ENCODE peak calls at places on chromosome 7, in ten cellular contexts. Y is esophagus squamous epithelium; R is B cell; D is pancreas; A is endothelial cell; M is astrocyte; T is RWPE1; K is colonic mucosa; G is CD4-positive, alpha-beta T cell; E is glutamatergic neuron. J is an unnamed sample.

GRCh38 chr7:116159711-116160110 is 50.6 kb upstream of the TES start:
- DNase-seq in Y (no peak), R (no peak), D (no peak), A (no peak), M (no peak), T (no peak), K (no peak), G (no peak), E (no peak), J (no peak)

GRCh38 chr7:17598846-17599245 is 300.4 kb downstream of the AHR start:
- DNase-seq in Y (no peak), R (no peak), D (no peak), A (no peak), M (peak; percentile 20), T (peak; percentile 75), K (no peak), G (no peak), E (no peak), J (peak; percentile 54)

GRCh38 chr7:151115121-151115835 is 29.0 kb downstream of the AGAP3 start:
- DNase-seq in Y (no peak), R (peak; percentile 29), D (no peak), A (peak; percentile 42), M (no peak), T (no peak), K (no peak), G (no peak), E (peak; percentile 51), J (peak; percentile 15)

GRCh38 chr7:105402221-105403095 is 13.7 kb upstream of the SRPK2 start:
- DNase-seq in Y (no peak), R (no peak), D (no peak), A (no peak), M (peak; percentile 32), T (no peak), K (no peak), G (no peak), E (no peak), J (no peak)

GRCh38 chr7:86123476-86123875 is 520.2 kb upstream of the GRM3 start:
- DNase-seq in Y (no peak), R (no peak), D (no peak), A (no peak), M (no peak), T (no peak), K (no peak), G (no peak), E (no peak), J (no peak)

GRCh38 chr7:79281406-79281805 is 172.1 kb downstream of the MAGI2 start:
- DNase-seq in Y (no peak), R (no peak), D (no peak), A (no peak), M (no peak), T (no peak), K (no peak), G (no peak), E (no peak), J (no peak)

GRCh38 chr7:47610506-47611044 is 28.7 kb upstream of the TNS3 start:
- DNase-seq in Y (no peak), R (no peak), D (no peak), A (no peak), M (peak; percentile 56), T (no peak), K (no peak), G (no peak), E (no peak), J (peak; percentile 59)

GRCh38 chr7:80294321-80294720 is 159.7 kb downstream of the GNAI1 start:
- DNase-seq in Y (no peak), R (no peak), D (no peak), A (no peak), M (peak; percentile 59), T (no peak), K (no peak), G (no peak), E (no peak), J (no peak)

GRCh38 chr7:5197811-5198210 is 7.8 kb downstream of the WIPI2 start:
- DNase-seq in Y (no peak), R (no peak), D (no peak), A (no peak), M (no peak), T (no peak), K (no peak), G (no peak), E (no peak), J (no peak)

GRCh38 chr7:5198741-5199140 is 8.7 kb downstream of the WIPI2 start:
- DNase-seq in Y (no peak), R (no peak), D (no peak), A (no peak), M (no peak), T (no peak), K (no peak), G (no peak), E (no peak), J (no peak)

GRCh38 chr7:5203138-5203537 is 13.1 kb downstream of the WIPI2 start:
- DNase-seq in Y (no peak), R (no peak), D (no peak), A (no peak), M (no peak), T (no peak), K (no peak), G (no peak), E (no peak), J (no peak)

GRCh38 chr7:5204546-5204945 is 14.5 kb downstream of the WIPI2 start:
- DNase-seq in Y (no peak), R (no peak), D (no peak), A (no peak), M (no peak), T (no peak), K (no peak), G (no peak), E (no peak), J (no peak)

DNA sequence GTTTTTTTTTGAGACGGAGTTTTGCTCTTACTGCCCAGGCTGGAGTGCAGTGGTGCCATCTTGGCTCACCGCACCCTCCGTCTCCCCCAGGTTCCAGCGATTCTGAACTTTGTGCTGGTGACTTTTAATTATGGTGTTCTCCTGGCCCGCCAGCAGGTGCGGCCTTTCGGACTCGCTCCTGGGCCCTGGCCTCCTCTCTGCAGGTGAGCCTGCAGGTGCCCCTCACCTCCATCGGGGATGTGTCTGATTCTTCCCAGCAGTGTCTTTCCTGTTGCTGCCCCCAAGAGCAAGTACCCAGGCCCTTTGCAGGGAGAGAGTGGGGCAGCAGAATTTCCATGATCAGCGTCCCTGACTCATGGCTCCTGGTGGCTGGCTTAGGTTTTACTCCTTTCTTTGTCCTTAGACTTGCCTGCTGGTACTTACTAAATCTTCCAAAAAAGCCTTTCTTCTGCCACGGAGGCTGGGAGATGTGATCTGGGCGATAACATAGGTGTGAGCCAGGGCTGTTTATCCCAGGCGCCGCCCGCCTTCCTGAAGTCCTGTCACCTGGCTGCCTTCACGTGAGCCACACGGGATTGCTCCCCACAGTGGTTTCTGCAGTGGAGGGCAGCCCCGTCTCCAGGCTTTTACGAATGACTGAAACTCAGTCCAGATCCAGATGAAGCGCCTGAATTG is 10.7 kb downstream of the WIPI2 start:
- DNase-seq in Y (no peak), R (no peak), D (no peak), A (no peak), M (no peak), T (no peak), K (no peak), G (no peak), E (no peak), J (no peak)
- TF ChIP-seq CTCF in Y (no peak), R (no peak), D (no peak), A (no peak), M (no peak), T (no peak), K (no peak), G (no peak), E (no peak), J (no peak)

GRCh38 chr7:92044148-92044547 is 90.1 kb downstream of the CYP51A1 start:
- DNase-seq in Y (no peak), R (no peak), D (no peak), A (no peak), M (no peak), T (no peak), K (no peak), G (no peak), E (no peak), J (no peak)

GRCh38 chr7:92043637-92044036 is 90.6 kb downstream of the CYP51A1 start:
- DNase-seq in Y (no peak), R (no peak), D (no peak), A (no peak), M (no peak), T (no peak), K (no peak), G (no peak), E (no peak), J (no peak)

GRCh38 chr7:92042056-92042737 is 92.1 kb downstream of the CYP51A1 start:
- DNase-seq in Y (no peak), R (no peak), D (peak; percentile 38), A (no peak), M (no peak), T (no peak), K (peak; percentile 82), G (no peak), E (no peak), J (no peak)

GRCh38 chr7:92044940-92045339 is 89.3 kb downstream of the CYP51A1 start:
- DNase-seq in Y (no peak), R (no peak), D (no peak), A (no peak), M (no peak), T (no peak), K (no peak), G (no peak), E (no peak), J (no peak)

GRCh38 chr7:92043098-92043497 is 91.2 kb downstream of the CYP51A1 start:
- DNase-seq in Y (no peak), R (no peak), D (no peak), A (no peak), M (no peak), T (no peak), K (no peak), G (no peak), E (no peak), J (no peak)
- TF ChIP-seq CTCF in Y (no peak), R (no peak), D (no peak), A (no peak), M (no peak), T (no peak), K (no peak), G (no peak), E (no peak), J (no peak)

DNA sequence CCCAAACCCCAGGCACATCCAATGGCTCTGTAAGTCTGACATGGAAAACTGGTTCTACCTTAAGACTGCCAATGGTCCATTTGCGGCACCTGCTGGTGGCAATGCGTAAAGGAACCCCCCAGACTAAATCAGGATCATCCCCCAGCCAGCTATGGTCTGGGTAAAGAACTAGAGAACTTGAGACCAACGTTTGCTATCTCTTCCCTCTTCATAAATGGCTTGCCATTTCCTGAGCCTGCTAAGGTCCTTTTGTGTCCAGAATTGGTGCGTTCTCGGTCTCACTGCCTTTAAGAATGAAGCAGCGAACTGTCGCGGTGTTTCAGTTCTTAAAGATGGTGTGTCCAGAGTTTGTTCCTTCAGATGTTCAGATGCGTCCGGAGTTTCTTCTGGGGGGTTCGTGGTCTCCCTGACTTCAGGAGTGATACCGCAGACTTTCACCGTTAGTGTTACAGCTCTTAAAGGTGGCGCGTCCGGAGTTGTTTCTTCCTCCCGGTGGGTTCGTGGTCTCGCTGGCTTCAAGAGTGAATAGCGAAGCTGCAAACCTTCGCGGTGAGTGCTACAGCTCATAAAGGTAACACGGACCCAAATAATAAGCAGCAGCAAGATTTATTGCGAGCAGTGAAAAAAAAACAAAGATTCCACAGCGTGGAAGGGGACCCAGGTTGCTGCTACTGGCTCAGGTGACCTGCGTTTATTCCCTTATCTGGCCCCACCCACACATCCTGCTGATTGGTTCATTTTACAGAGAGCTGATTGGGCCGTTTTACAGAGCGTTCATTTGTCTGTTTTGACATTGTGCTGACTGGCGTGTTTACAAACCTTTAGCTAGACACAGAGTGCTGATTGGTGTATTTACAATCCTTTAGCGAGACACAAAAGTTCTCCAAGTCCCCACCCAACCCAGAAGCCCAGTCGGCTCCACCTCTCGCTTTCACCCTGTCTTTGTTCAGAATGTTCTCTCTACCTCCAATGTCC is 95.4 kb downstream of the ELMO1 start:
- DNase-seq in Y (no peak), R (peak; percentile 79), D (no peak), A (no peak), M (no peak), T (no peak), K (peak; percentile 29), G (peak; percentile 59), E (peak; percentile 27), J (peak; percentile 6)
- TF ChIP-seq CTCF in Y (peak; percentile 32), R (peak; percentile 93), D (no peak), A (no peak), M (no peak), T (no peak), K (peak; percentile 16), G (peak; percentile 97), E (no peak), J (peak; percentile 11)

GRCh38 chr7:87505122-87505521 is 29.6 kb upstream of the ABCB4 start:
- DNase-seq in Y (no peak), R (no peak), D (no peak), A (no peak), M (no peak), T (no peak), K (no peak), G (no peak), E (no peak), J (no peak)

GRCh38 chr7:87505557-87506242 is 30.2 kb upstream of the ABCB4 start:
- DNase-seq in Y (no peak), R (no peak), D (no peak), A (no peak), M (no peak), T (no peak), K (no peak), G (no peak), E (no peak), J (no peak)

GRCh38 chr7:87506243-87507180 is 31.0 kb upstream of the ABCB4 start:
- DNase-seq in Y (no peak), R (peak; percentile 17), D (no peak), A (no peak), M (peak; percentile 22), T (peak; percentile 12), K (no peak), G (no peak), E (no peak), J (peak; percentile 27)

GRCh38 chr7:87510430-87510875 is 35.0 kb upstream of the ABCB4 start:
- DNase-seq in Y (no peak), R (no peak), D (no peak), A (no peak), M (no peak), T (no peak), K (no peak), G (no peak), E (no peak), J (no peak)

GRCh38 chr7:87507446-87507845 is 32.0 kb upstream of the ABCB4 start:
- DNase-seq in Y (no peak), R (no peak), D (no peak), A (no peak), M (no peak), T (no peak), K (no peak), G (no peak), E (no peak), J (peak; percentile 17)
- TF ChIP-seq CTCF in Y (no peak), R (no peak), D (no peak), A (no peak), M (no peak), T (no peak), K (no peak), G (no peak), E (no peak), J (no peak)